ENCODE peak calls at places on chromosomes 7 and 10, in six cellular contexts. F is H1, U is H9, B is neuronal stem cell, C is IMR-90, Z is mesendoderm. P is an unnamed sample.

GRCh38 chr7:27153526-27153925 is 1.1 kb upstream of the HOXA3 start:
- DNase-seq in F (no peak), U (no peak), B (no peak), C (no peak), Z (no peak), P (no peak)

GRCh38 chr7:133023370-133024075 is 58.4 kb downstream of the CHCHD3 start:
- DNase-seq in F (no peak), U (no peak), B (no peak), C (no peak), Z (no peak), P (no peak)

GRCh38 chr10:126233182-126233581 is 155.1 kb downstream of the ADAM12 start:
- DNase-seq in F (no peak), U (no peak), B (no peak), C (no peak), Z (no peak), P (no peak)

GRCh38 chr10:23106508-23106907 is 11.1 kb downstream of the MSRB2 start:
- DNase-seq in F (no peak), U (peak; percentile 53), B (no peak), C (no peak), Z (no peak), P (no peak)

GRCh38 chr10:34403512-34403911 is 411.6 kb downstream of the PARD3 start:
- DNase-seq in F (no peak), U (no peak), B (no peak), C (peak; percentile 85), Z (no peak), P (peak; percentile 66)

GRCh38 chr7:33632322-33632721 is 273.0 kb upstream of the BMPER start:
- DNase-seq in F (no peak), U (no peak), B (no peak), C (no peak), Z (no peak), P (no peak)

GRCh38 chr7:122746948-122747347 is 44.2 kb upstream of the RNF148 start:
- DNase-seq in F (no peak), U (no peak), B (no peak), C (no peak), Z (no peak), P (no peak)

GRCh38 chr10:119209050-119209735 is 1.8 kb downstream of the GRK5 start:
- DNase-seq in F (no peak), U (peak; percentile 73), B (peak; percentile 67), C (peak; percentile 80), Z (peak; percentile 78), P (peak; percentile 88)

GRCh38 chr10:76285012-76285411 is 853.6 kb downstream of the LRMDA start:
- DNase-seq in F (no peak), U (no peak), B (no peak), C (peak; percentile 88), Z (no peak), P (peak; percentile 89)

GRCh38 chr7:38554586-38554985 is 76.6 kb downstream of the AMPH start:
- DNase-seq in F (no peak), U (no peak), B (no peak), C (no peak), Z (no peak), P (no peak)

GRCh38 chr10:27241640-27242472 is 1.3 kb upstream of the ACBD5 start:
- DNase-seq in F (peak; percentile 87), U (peak; percentile 94), B (peak; percentile 93), C (peak; percentile 92), Z (peak; percentile 98), P (peak; percentile 97)

GRCh38 chr10:133128126-133129081 is 31.6 kb upstream of the KNDC1 start:
- DNase-seq in F (no peak), U (peak; percentile 54), B (no peak), C (no peak), Z (no peak), P (no peak)

GRCh38 chr10:6120691-6121090 is 31.9 kb downstream of the RBM17 start:
- DNase-seq in F (no peak), U (no peak), B (no peak), C (no peak), Z (no peak), P (no peak)

GRCh38 chr7:67371429-67372305 is 375.0 kb downstream of the TYW1 start:
- DNase-seq in F (peak; percentile 61), U (peak; percentile 84), B (peak; percentile 82), C (peak; percentile 66), Z (peak; percentile 88), P (peak; percentile 68)

GRCh38 chr10:83373659-83374058 is 765.6 kb upstream of the GHITM start:
- DNase-seq in F (peak; percentile 23), U (peak; percentile 50), B (no peak), C (no peak), Z (peak; percentile 77), P (peak; percentile 24)

GRCh38 chr7:133861876-133862275 is 265.3 kb upstream of the LRGUK start:
- DNase-seq in F (no peak), U (no peak), B (no peak), C (no peak), Z (no peak), P (no peak)

GRCh38 chr7:101858437-101859385 is 41.3 kb downstream of the CUX1 start:
- DNase-seq in F (no peak), U (no peak), B (no peak), C (no peak), Z (no peak), P (no peak)

GRCh38 chr10:124524991-124525653 is 63.5 kb downstream of the LHPP start:
- DNase-seq in F (no peak), U (no peak), B (no peak), C (no peak), Z (no peak), P (peak; percentile 63)

GRCh38 chr10:116973946-116974345 is 31.0 kb downstream of the SHTN1 start:
- DNase-seq in F (no peak), U (no peak), B (no peak), C (no peak), Z (peak; percentile 60), P (no peak)

GRCh38 chr10:17353568-17353967 is 100.8 kb downstream of the ST8SIA6 start:
- DNase-seq in F (no peak), U (no peak), B (no peak), C (peak; percentile 6), Z (no peak), P (no peak)

GRCh38 chr7:55509322-55509721 is 63.0 kb downstream of the VOPP1 start:
- DNase-seq in F (no peak), U (no peak), B (no peak), C (peak; percentile 83), Z (peak; percentile 13), P (peak; percentile 90)

DNA sequence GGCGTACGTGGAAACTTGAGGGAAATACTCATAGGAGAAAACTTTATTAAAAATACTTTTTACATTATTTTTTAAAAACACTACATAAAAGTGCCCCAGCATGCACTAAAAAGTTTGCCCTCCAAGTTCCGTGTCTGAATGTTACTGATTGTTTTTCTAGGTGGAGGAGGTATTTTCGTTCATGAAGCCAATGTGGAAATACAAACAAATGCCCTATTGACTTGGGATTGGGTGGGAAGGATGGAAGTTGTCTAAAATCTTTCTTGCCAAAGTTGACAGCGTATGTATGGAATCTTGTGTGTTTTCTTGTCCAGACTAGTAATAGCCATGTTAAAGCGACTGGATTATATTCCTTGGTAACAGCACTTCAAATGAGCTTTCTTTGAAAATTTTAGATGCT is 1.2 kb downstream of the PROSER2 start:
- DNase-seq in F (no peak), U (no peak), B (no peak), C (peak; percentile 30), Z (no peak), P (no peak)
- H2BK15ac ChIP-seq in F (no peak overlapping the region), U (no peak overlapping the region), B (no peak overlapping the region), C (no peak overlapping the region), Z (no peak overlapping the region), P (no peak overlapping the region)

GRCh38 chr10:81101062-81101461 is 563.4 kb downstream of the SH2D4B start:
- DNase-seq in F (no peak), U (no peak), B (no peak), C (no peak), Z (no peak), P (no peak)

GRCh38 chr10:81109200-81109752 is 571.6 kb downstream of the SH2D4B start:
- DNase-seq in F (no peak), U (no peak), B (no peak), C (no peak), Z (no peak), P (no peak)

GRCh38 chr10:81108516-81109199 is 571.0 kb downstream of the SH2D4B start:
- DNase-seq in F (no peak), U (no peak), B (no peak), C (peak; percentile 3), Z (peak; percentile 8), P (peak; percentile 42)

GRCh38 chr10:81104494-81104893 is 566.8 kb downstream of the SH2D4B start:
- DNase-seq in F (no peak), U (no peak), B (no peak), C (no peak), Z (no peak), P (no peak)
- H2BK15ac ChIP-seq in F (no peak overlapping the region), U (no peak overlapping the region), B (no peak overlapping the region), C (no peak overlapping the region), Z (no peak overlapping the region), P (no peak overlapping the region)

GRCh38 chr7:15446280-15446679 is 115.5 kb downstream of the AGMO start:
- DNase-seq in F (no peak), U (no peak), B (no peak), C (no peak), Z (no peak), P (no peak)
- H2BK15ac ChIP-seq in F (no peak overlapping the region), U (no peak overlapping the region), B (no peak overlapping the region), C (no peak overlapping the region), Z (no peak overlapping the region), P (no peak overlapping the region)

GRCh38 chr10:122469848-122470247 is 8.5 kb downstream of the HTRA1 start:
- DNase-seq in F (no peak), U (no peak), B (no peak), C (no peak), Z (no peak), P (no peak)
- H2BK15ac ChIP-seq in F (no peak overlapping the region), U (no peak overlapping the region), B (no peak overlapping the region), C (peak overlapping the region; percentile 22), Z (no peak overlapping the region), P (no peak overlapping the region)

GRCh38 chr7:74325230-74325565 is 36.0 kb downstream of the CLIP2 start:
- DNase-seq in F (no peak), U (no peak), B (no peak), C (no peak), Z (no peak), P (no peak)
- H2BK15ac ChIP-seq in F (no peak overlapping the region), U (no peak overlapping the region), B (no peak overlapping the region), C (no peak overlapping the region), Z (no peak overlapping the region), P (no peak overlapping the region)

DNA sequence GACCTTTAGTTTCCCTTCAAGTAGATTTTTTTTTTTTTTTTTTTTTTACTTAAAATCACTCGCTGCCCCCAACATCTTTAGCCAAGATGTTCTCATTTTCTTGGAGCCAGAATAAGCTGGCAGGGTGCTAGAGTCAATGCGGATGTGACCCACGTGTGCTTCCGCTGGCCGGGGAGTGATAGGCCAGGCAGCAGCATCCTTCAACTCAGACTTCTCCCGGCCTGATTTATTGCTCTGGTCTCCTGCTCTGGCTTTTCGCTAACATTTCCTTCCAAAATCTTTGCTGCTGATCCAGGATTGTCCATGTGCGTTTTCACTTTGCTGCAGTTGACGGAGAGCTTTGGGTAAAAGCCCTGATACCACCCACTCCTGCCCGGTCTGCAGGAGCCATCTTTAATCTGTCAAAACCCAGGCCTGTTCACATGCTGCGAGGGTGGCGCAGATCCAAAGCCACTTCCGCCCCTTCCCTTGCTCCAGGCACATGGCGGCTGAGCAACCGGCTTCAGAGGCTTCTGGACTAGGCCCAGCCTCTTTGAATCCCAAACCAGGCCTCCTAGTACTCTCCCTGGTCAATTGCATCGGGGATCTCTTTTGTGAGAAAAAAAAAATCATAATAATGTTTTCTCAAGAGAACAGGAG is 106.8 kb downstream of the CYP26A1 start:
- DNase-seq in F (no peak), U (no peak), B (no peak), C (peak; percentile 7), Z (no peak), P (no peak)
- H2BK15ac ChIP-seq in F (no peak overlapping the region), U (no peak overlapping the region), B (no peak overlapping the region), C (no peak overlapping the region), Z (no peak overlapping the region), P (no peak overlapping the region)

P was measured in mesenchymal stem cell.